ENCODE peak calls at places on chromosomes 16 and 17, in nine cellular contexts. R is AG10803, S is colonic mucosa, P is BJ, U is tibial nerve, X is fibroblast of pulmonary artery, V is body of pancreas, T is progenitor cell of endocrine pancreas, M is stomach. B is an unnamed sample.

GRCh38 chr17:51813166-51813783 is 345.2 kb downstream of the CA10 start:
- DNase-seq in P (no peak), M (no peak), S (no peak), U (no peak), V (no peak), X (no peak), T (no peak), R (no peak), B (no peak)

GRCh38 chr17:3542410-3543088 is 15.1 kb downstream of the TRPV3 start:
- DNase-seq in U (no peak), S (no peak), M (no peak), P (no peak), V (no peak), R (no peak), T (no peak), X (no peak), B (no peak)

GRCh38 chr16:14106457-14106856 is 35.3 kb downstream of the MRTFB start:
- DNase-seq in S (no peak), R (no peak), U (no peak), X (no peak), T (no peak), M (no peak), P (no peak), V (no peak), B (no peak)

GRCh38 chr17:61431594-61432311 is 20.5 kb upstream of the TBX4 start:
- DNase-seq in V (no peak), S (no peak), T (no peak), X (peak; percentile 32), U (no peak), P (no peak), M (no peak), R (peak; percentile 53), B (no peak)

GRCh38 chr17:16354585-16354984 is 1.3 kb upstream of the CENPV start:
- DNase-seq in U (no peak), M (no peak), R (no peak), V (no peak), S (no peak), P (no peak), X (no peak), T (no peak), B (no peak)

GRCh38 chr17:37413875-37414519 is 7.3 kb downstream of the TADA2A start:
- DNase-seq in U (no peak), T (no peak), R (no peak), P (no peak), M (no peak), V (no peak), X (no peak), S (no peak), B (no peak)

GRCh38 chr17:49959183-49959935 is 9.6 kb upstream of the DLX4 start:
- DNase-seq in P (no peak), U (no peak), M (no peak), T (no peak), S (no peak), V (no peak), R (no peak), X (no peak), B (no peak)

GRCh38 chr17:56870163-56870651 is 36.3 kb downstream of the DGKE start:
- DNase-seq in U (no peak), M (no peak), X (no peak), P (no peak), V (no peak), S (no peak), T (no peak), R (no peak), B (no peak)

GRCh38 chr16:73213761-73214480 is 166.0 kb upstream of the ZFHX3 start:
- DNase-seq in P (no peak), R (peak; percentile 73), T (no peak), S (no peak), V (no peak), M (no peak), U (no peak), X (no peak), B (no peak)

GRCh38 chr16:89471225-89471624 is 19.1 kb downstream of the ANKRD11 start:
- DNase-seq in T (no peak), P (peak; percentile 46), S (no peak), U (no peak), M (no peak), V (no peak), X (peak; percentile 83), R (peak; percentile 83), B (no peak)

GRCh38 chr16:2150418-2151187 is 2.2 kb downstream of the RAB26 start:
- DNase-seq in X (no peak), S (peak; percentile 68), P (no peak), U (no peak), M (peak; percentile 59), V (peak; percentile 78), T (no peak), R (no peak), B (no peak)

GRCh38 chr17:5557485-5557884 is 26.8 kb downstream of the NLRP1 start:
- DNase-seq in U (no peak), R (peak; percentile 67), T (no peak), V (no peak), M (no peak), S (no peak), P (peak; percentile 65), X (peak; percentile 59), B (no peak)

GRCh38 chr16:11384184-11384955 is 39.1 kb downstream of the RMI2 start:
- DNase-seq in X (no peak), P (no peak), V (no peak), S (no peak), R (no peak), M (no peak), U (no peak), T (no peak), B (no peak)

GRCh38 chr16:15721018-15721417 is 71.0 kb downstream of the NDE1 start:
- DNase-seq in T (no peak), M (no peak), R (no peak), P (no peak), V (no peak), U (no peak), X (no peak), S (no peak), B (no peak)

GRCh38 chr16:65994305-65994704 is 372.2 kb upstream of the CDH5 start:
- DNase-seq in T (no peak), X (no peak), R (no peak), M (no peak), V (no peak), S (no peak), U (no peak), P (no peak), B (no peak)

DNA sequence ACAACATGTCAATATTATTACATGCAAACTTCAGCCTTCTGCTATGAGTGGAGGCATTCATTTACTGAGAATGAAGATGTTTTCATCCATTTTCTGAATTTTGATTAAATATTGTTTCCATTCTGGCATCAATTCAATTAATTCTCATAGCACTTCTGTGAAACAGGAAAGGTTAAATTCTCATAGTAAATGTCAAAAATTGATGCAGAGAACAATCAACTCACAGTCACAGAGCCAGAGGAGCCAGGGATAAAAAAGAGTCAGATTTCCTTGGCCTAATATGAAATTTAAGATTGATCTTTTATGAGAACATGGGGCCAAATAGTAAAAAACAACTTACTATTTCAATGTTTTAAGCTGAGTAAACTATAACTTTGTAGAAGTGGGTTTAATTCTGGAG is 183.8 kb upstream of the AXIN2 start:
- DNase-seq in M (no peak), V (no peak), X (no peak), U (no peak), T (no peak), S (no peak), R (no peak), P (no peak), B (no peak)
- TF ChIP-seq CTCF in M (no peak), V (no peak), X (no peak), U (no peak), T (no peak), S (no peak), R (no peak), P (no peak), B (no peak)

DNA sequence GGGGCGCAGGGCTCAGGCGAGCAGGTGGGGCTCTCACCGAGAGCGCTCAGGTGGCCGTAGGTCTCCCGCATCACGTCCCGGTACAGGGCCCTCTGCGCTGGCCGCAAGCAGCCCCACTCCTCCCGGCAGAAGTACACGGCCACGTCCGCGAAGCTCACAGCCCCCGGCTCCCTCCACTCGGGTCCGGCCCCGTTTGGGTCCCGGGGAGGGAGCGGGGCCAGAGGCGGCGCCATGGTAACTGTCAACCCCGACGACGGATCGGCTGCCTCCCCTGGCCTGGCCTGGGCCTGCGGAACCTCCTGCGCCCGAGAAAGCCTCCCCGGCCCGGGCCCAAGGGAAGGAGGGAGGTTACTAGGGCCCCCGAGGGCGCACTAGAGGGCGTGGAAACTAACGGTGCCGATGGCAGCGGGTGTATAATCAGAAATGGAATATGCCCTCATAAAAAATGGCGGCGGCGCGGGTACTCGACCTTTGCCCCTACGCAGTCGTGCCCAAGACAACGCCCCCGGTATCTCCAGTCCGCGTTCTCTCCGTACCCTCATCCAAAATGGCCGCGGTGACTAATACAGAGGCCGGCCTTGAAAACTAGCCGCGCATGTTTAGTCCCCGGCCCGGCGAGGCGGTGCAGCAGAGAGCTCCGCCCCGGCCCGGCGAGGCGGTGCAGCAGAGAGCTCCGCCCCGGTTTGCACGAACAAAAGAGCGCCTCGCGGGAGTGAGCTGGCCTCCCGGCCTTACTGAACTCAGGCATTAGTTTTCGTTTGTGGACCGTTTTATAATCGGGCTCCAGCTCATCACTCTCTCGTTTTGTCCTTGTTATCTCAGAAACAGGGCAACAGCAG is at the start of gene ZNF764:
- DNase-seq in R (peak; percentile 97), P (peak; percentile 88), U (peak; percentile 98), V (peak; percentile 99), X (peak; percentile 98), T (peak; percentile 83), M (peak; percentile 99), S (peak; percentile 99), B (peak; percentile 91)
- TF ChIP-seq CTCF in R (no peak), P (no peak), U (peak; percentile 9), V (no peak), X (no peak), T (peak; percentile 18), M (no peak), S (no peak), B (no peak)

GRCh38 chr17:64172510-64172909 is 42.6 kb upstream of the ERN1 start:
- DNase-seq in U (no peak), M (no peak), R (no peak), X (peak; percentile 21), V (no peak), T (no peak), P (no peak), S (no peak), B (no peak)
- TF ChIP-seq CTCF in U (no peak), M (no peak), R (no peak), X (peak; percentile 8), V (no peak), T (no peak), P (no peak), S (no peak), B (no peak)

DNA sequence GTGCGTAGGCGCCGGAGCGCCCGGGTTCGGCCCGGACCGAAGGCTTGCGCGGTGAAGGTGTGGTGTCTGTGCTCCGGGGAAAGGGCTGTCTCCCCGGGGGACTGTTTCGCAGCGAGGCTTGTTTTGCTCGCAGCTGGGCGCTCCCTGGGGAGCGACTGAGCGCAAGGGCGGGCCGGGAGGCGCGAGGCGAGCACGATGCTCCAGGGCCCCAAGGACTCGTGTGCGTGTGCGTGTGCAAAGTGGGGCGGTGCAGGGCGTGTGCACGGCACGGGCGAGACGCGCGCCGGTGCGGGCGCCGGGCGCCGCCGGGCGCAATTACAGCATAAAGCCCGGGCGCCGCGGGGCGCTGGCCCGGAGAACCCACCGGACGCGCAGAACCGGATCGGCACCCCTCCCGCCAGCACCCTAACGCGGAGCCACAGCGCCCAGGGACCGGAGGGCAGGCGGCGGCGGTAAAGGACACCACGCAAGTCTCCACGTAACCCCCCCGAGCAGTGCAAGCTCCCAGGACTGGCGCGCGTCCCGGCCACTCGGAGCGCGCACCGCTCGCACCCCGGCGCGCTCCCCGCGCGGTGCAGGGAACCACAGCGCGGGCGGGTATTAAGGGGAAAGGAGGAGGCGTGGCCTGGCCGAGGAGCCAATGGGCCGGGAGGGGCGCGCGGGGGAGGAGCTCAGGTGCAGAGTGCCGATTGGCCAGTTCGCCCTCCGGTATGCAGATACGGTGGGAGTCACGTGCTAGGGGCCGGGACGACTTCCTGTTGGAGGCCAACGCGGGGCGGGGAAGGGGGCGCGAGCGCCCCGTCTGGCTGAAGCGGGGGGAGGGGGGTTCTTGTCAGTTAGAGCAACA is at the start of gene TNRC6C:
- DNase-seq in R (peak; percentile 99), S (peak; percentile 99), V (peak; percentile 100), U (peak; percentile 100), P (peak; percentile 93), T (peak; percentile 99), X (peak; percentile 99), M (peak; percentile 100), B (peak; percentile 98)
- TF ChIP-seq CTCF in R (peak; percentile 10), S (no peak), V (no peak), U (peak; percentile 69), P (peak; percentile 38), T (no peak), X (peak; percentile 2), M (no peak), B (no peak)

B was measured in activated B cell treated with CpG ODN at 0.5 μM for 24 hours.